ENCODE peak calls at places on chromosomes 1 and 21, in four cellular contexts. K is GM12878, T is A549, P is K562. L is an unnamed sample.

GRCh38 chr1:205298191-205298994 is 23.2 kb downstream of the NUAK2 start:
- DNase-seq in P (no peak), T (peak; percentile 99), K (no peak), L (peak; percentile 99)

GRCh38 chr1:197595244-197595904 is 179.9 kb downstream of the DENND1B start:
- DNase-seq in P (no peak), T (no peak), K (no peak), L (no peak)

GRCh38 chr1:56170784-56171320 is 408.5 kb downstream of the PLPP3 start:
- DNase-seq in K (no peak), T (no peak), P (no peak), L (no peak)

GRCh38 chr1:194331758-194332157 is 1145.3 kb upstream of the B3GALT2 start:
- DNase-seq in P (no peak), T (no peak), K (no peak), L (peak; percentile 47)

GRCh38 chr1:147624529-147624928 is 45.8 kb downstream of the ACP6 start:
- DNase-seq in P (no peak), T (no peak), K (no peak), L (no peak)

GRCh38 chr1:17909634-17910033 is 154.5 kb downstream of the ACTL8 start:
- DNase-seq in T (no peak), P (peak; percentile 23), K (no peak), L (peak; percentile 24)

GRCh38 chr1:205585169-205585834 is 46.5 kb downstream of the ELK4 start:
- DNase-seq in K (no peak), T (no peak), P (no peak), L (no peak)

GRCh38 chr21:36487641-36488307 is 7.9 kb upstream of the CLDN14 start:
- DNase-seq in K (no peak), P (no peak), T (no peak), L (peak; percentile 64)

GRCh38 chr1:6257541-6258069 is 3.3 kb downstream of the GPR153 start:
- DNase-seq in T (no peak), P (no peak), K (no peak), L (no peak)

GRCh38 chr1:9278585-9279153 is 14.0 kb upstream of the SPSB1 start:
- DNase-seq in K (no peak), T (no peak), P (no peak), L (no peak)

GRCh38 chr1:24641646-24642151 is 1.4 kb upstream of the SRRM1 start:
- DNase-seq in P (peak; percentile 43), T (no peak), K (no peak), L (peak; percentile 16)

GRCh38 chr1:212638419-212639151 is 30.0 kb downstream of the ATF3 start:
- DNase-seq in K (no peak), P (no peak), T (no peak), L (peak; percentile 76)

GRCh38 chr1:155321577-155322497 is 1.1 kb downstream of the RUSC1 start:
- DNase-seq in P (no peak), T (no peak), K (no peak), L (no peak)

GRCh38 chr1:151009206-151009587 is 948 bp downstream of the PRUNE1 start:
- DNase-seq in K (no peak), T (no peak), P (no peak), L (peak; percentile 86)

GRCh38 chr1:183097438-183098051 is 74.3 kb downstream of the LAMC1 start:
- DNase-seq in T (no peak), P (no peak), K (no peak), L (peak; percentile 94)

GRCh38 chr1:169148472-169149252 is 42.2 kb downstream of the ATP1B1 start:
- DNase-seq in T (peak; percentile 84), P (no peak), K (no peak), L (no peak)

GRCh38 chr1:41673355-41673754 is 188.9 kb upstream of the EDN2 start:
- DNase-seq in T (no peak), P (no peak), K (peak; percentile 61), L (peak; percentile 64)

GRCh38 chr1:105204836-105205371 is 1455.2 kb downstream of the AMY1C start:
- DNase-seq in P (no peak), K (no peak), T (no peak), L (no peak)

GRCh38 chr1:1125945-1126344 is 10.1 kb upstream of the C1orf159 start:
- DNase-seq in T (no peak), P (no peak), K (no peak), L (no peak)

GRCh38 chr1:96962807-96963206 is 241.2 kb downstream of the PTBP2 start:
- DNase-seq in T (no peak), K (no peak), P (no peak), L (peak; percentile 31)

GRCh38 chr1:54581621-54582035 is 33.6 kb downstream of the ACOT11 start:
- DNase-seq in K (no peak), P (no peak), T (peak; percentile 18), L (peak; percentile 71)

GRCh38 chr1:68010094-68010493 is 40.3 kb downstream of the DIRAS3 start:
- DNase-seq in K (no peak), P (no peak), T (no peak), L (peak; percentile 47)

GRCh38 chr1:44713321-44713781 is 17.6 kb downstream of the RNU5D-1 start:
- DNase-seq in T (no peak), K (no peak), P (no peak), L (no peak)

GRCh38 chr1:40653851-40654537 is 11.5 kb downstream of the RIMS3 start:
- DNase-seq in K (no peak), P (peak; percentile 91), T (no peak), L (no peak)

GRCh38 chr1:242827538-242827937 is 303.0 kb upstream of the PLD5 start:
- DNase-seq in K (no peak), P (no peak), T (peak; percentile 25), L (no peak)

GRCh38 chr1:189356206-189356605 is 1121.5 kb downstream of the BRINP3 start:
- DNase-seq in T (no peak), P (no peak), K (no peak), L (no peak)

GRCh38 chr21:45249626-45250025 is 38.1 kb downstream of the POFUT2 start:
- DNase-seq in K (no peak), P (no peak), T (no peak), L (no peak)

GRCh38 chr21:15592271-15592860 is 137.4 kb upstream of the USP25 start:
- DNase-seq in T (peak; percentile 55), K (no peak), P (no peak), L (peak; percentile 45)

GRCh38 chr1:109821221-109821669 is 57.5 kb upstream of the EPS8L3 start:
- DNase-seq in K (no peak), P (no peak), T (peak; percentile 70), L (peak; percentile 94)

GRCh38 chr1:181129771-181130606 is 41.5 kb downstream of the IER5 start:
- DNase-seq in T (no peak), P (peak; percentile 93), K (no peak), L (no peak)

GRCh38 chr1:151058682-151059341 is 610 bp downstream of the CDC42SE1 start:
- DNase-seq in K (no peak), T (no peak), P (peak; percentile 43), L (peak; percentile 19)

GRCh38 chr1:234861024-234861620 is 251.1 kb upstream of the IRF2BP2 start:
- DNase-seq in P (no peak), K (no peak), T (no peak), L (peak; percentile 34)

GRCh38 chr1:1001057-1001630 is 1.2 kb upstream of the HES4 start:
- DNase-seq in K (no peak), P (peak; percentile 46), T (no peak), L (no peak)

GRCh38 chr1:66747500-66747899 is 4.8 kb upstream of the DYNLT5 start:
- DNase-seq in P (no peak), K (no peak), T (no peak), L (peak; percentile 44)
- TF ChIP-seq ELK1 in P (no peak), K (no peak), T (no peak), L (no peak)

GRCh38 chr1:19664453-19665043 is at the start of gene HTR6:
- DNase-seq in P (peak; percentile 93), T (no peak), K (no peak), L (no peak)

GRCh38 chr1:19665044-19665455 is 375 bp downstream of the HTR6 start:
- DNase-seq in T (no peak), K (no peak), P (peak; percentile 42), L (no peak)

GRCh38 chr1:19662313-19662712 is 2.4 kb upstream of the HTR6 start:
- DNase-seq in P (no peak), T (no peak), K (no peak), L (no peak)

GRCh38 chr1:19658186-19658585 is 6.5 kb upstream of the HTR6 start:
- DNase-seq in K (no peak), P (no peak), T (no peak), L (no peak)

DNA sequence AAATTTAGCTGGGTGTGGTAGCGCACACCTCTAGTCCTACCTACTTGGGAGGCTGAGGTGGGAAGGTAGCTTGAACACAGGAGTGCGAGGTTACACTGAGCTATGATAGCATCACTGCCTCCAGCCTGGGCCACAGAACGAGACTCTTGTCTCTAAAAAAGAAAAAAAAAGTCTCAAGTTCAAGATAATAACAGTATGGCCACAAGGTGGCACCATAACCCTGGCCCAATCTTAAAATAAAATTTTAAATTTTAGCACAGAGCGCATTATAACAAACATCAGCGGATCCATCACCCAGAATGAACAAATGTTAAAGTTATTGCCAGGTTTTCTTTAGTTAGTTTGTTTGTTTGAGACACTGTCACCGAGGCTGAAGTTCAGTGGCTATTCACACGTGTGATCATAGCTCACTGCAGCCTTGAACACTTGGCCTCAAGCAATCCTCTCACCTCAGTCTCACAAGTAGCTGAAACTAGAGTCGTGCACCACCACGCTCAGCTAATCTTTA is 2.9 kb upstream of the HTR6 start:
- DNase-seq in K (no peak), T (peak; percentile 35), P (no peak), L (peak; percentile 52)
- TF ChIP-seq ELK1 in K (no peak), T (no peak), P (no peak), L (no peak)

GRCh38 chr1:94593611-94594010 is 52.1 kb upstream of the F3 start:
- DNase-seq in T (no peak), K (no peak), P (no peak), L (no peak)

GRCh38 chr1:94590203-94591137 is 48.9 kb upstream of the F3 start:
- DNase-seq in K (no peak), P (no peak), T (no peak), L (peak; percentile 43)

GRCh38 chr1:94591791-94592565 is 50.4 kb upstream of the F3 start:
- DNase-seq in K (no peak), T (no peak), P (no peak), L (no peak)

GRCh38 chr1:94589728-94590127 is 48.2 kb upstream of the F3 start:
- DNase-seq in K (no peak), P (no peak), T (no peak), L (no peak)

DNA sequence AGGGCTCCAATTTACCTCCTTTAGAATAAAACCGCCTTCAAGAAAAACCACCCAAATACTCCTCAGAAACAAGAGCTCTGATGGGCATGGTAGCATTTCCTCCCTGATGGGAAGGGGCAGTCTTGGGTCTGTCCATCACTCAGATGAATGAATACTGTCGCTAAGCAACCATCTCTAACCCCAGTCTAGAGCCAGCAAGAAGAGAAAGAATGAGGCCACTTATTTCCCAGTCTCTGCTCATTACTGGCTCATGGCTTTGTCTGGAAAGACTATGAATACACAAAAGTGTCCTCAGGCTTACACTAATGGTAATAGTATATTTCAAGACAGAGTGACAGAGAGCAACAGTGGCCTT is 51.0 kb upstream of the F3 start:
- DNase-seq in K (no peak), P (no peak), T (no peak), L (no peak)
- TF ChIP-seq ELK1 in K (no peak), P (no peak), T (no peak), L (no peak)

GRCh38 chr1:18939398-18940302 is 16.8 kb downstream of the IFFO2 start:
- DNase-seq in K (no peak), P (no peak), T (no peak), L (peak; percentile 73)
- TF ChIP-seq ELK1 in K (no peak), P (no peak), T (no peak), L (no peak)

GRCh38 chr1:15749399-15750291 is 7.3 kb downstream of the TMEM82 start:
- DNase-seq in P (no peak), K (no peak), T (no peak), L (no peak)
- TF ChIP-seq ELK1 in P (no peak), K (no peak), T (no peak), L (no peak)